ENCODE peak calls at places on chromosomes 3 and 15, in six cellular contexts. S, T, C, H, O and L are unnamed samples.

GRCh38 chr15:60761505-60761845 is 282.5 kb upstream of the ICE2 start:
- DNase-seq in O (no peak), T (no peak), C (no peak), S (no peak), H (no peak), L (no peak)

GRCh38 chr3:52109556-52110380 is 44.5 kb downstream of the POC1A start:
- DNase-seq in O (no peak), C (no peak), S (no peak), H (no peak), T (no peak), L (no peak)

GRCh38 chr3:88219138-88219792 is 69.5 kb downstream of the C3orf38 start:
- DNase-seq in T (peak; percentile 84), S (peak; percentile 39), O (no peak), H (peak; percentile 69), C (no peak), L (no peak)

GRCh38 chr3:59017617-59017984 is 32.2 kb downstream of the CFAP20DC start:
- DNase-seq in S (no peak), H (no peak), O (no peak), T (no peak), C (no peak), L (no peak)

GRCh38 chr15:64161688-64162477 is 939 bp downstream of the PPIB start:
- DNase-seq in C (no peak), S (no peak), H (no peak), T (peak; percentile 64), O (no peak), L (no peak)

GRCh38 chr3:11581237-11582122 is 62.2 kb downstream of the VGLL4 start:
- DNase-seq in H (peak; percentile 68), S (no peak), T (no peak), C (no peak), O (no peak), L (no peak)

GRCh38 chr3:195699148-195699771 is 21.5 kb upstream of the MUC20 start:
- DNase-seq in H (no peak), O (no peak), C (no peak), S (no peak), T (no peak), L (no peak)

GRCh38 chr3:126908752-126909275 is 74.1 kb upstream of the PLXNA1 start:
- DNase-seq in H (no peak), T (no peak), C (no peak), S (no peak), O (no peak), L (no peak)

GRCh38 chr3:54243262-54243931 is 121.0 kb downstream of the CACNA2D3 start:
- DNase-seq in T (no peak), O (no peak), S (no peak), H (no peak), C (no peak), L (no peak)

GRCh38 chr15:44163370-44163769 is 31.7 kb downstream of the FRMD5 start:
- DNase-seq in H (no peak), C (no peak), S (no peak), O (no peak), T (no peak), L (no peak)

GRCh38 chr3:178170698-178171535 is 365.3 kb upstream of the KCNMB2 start:
- DNase-seq in T (no peak), H (peak; percentile 83), S (no peak), O (no peak), C (peak; percentile 77), L (peak; percentile 98)

GRCh38 chr3:105868450-105868744 is 415 bp downstream of the CBLB start:
- DNase-seq in O (no peak), C (no peak), S (peak; percentile 62), H (peak; percentile 76), T (peak; percentile 66), L (no peak)

GRCh38 chr3:42300013-42300412 is 34.0 kb upstream of the CCK start:
- DNase-seq in O (no peak), H (peak; percentile 54), S (no peak), C (no peak), T (peak; percentile 70), L (peak; percentile 3)

GRCh38 chr3:110697961-110698360 is 373.7 kb upstream of the NECTIN3 start:
- DNase-seq in O (peak; percentile 9), C (no peak), H (no peak), S (no peak), T (no peak), L (no peak)

GRCh38 chr3:139540686-139541085 is 1.1 kb upstream of the RBP1 start:
- DNase-seq in T (no peak), O (no peak), C (no peak), H (peak; percentile 67), S (no peak), L (no peak)

GRCh38 chr3:73480187-73480672 is 144.5 kb downstream of the PDZRN3 start:
- DNase-seq in C (no peak), O (no peak), H (no peak), T (no peak), S (peak; percentile 58), L (no peak)

GRCh38 chr3:150545419-150546225 is 674 bp downstream of the SERP1 start:
- DNase-seq in O (no peak), H (no peak), T (peak; percentile 54), C (no peak), S (no peak), L (no peak)

GRCh38 chr3:4548356-4548755 is 55.2 kb downstream of the ITPR1 start:
- DNase-seq in O (no peak), H (no peak), C (no peak), S (no peak), T (no peak), L (no peak)

GRCh38 chr15:68580026-68580882 is 1.5 kb downstream of the CORO2B start:
- DNase-seq in T (peak; percentile 87), S (no peak), C (no peak), O (no peak), H (no peak), L (no peak)

GRCh38 chr3:120144267-120144666 is 50.0 kb upstream of the GSK3B start:
- DNase-seq in S (no peak), O (no peak), C (no peak), H (peak; percentile 47), T (no peak), L (no peak)

GRCh38 chr15:90463381-90463780 is 66.3 kb upstream of the CRTC3 start:
- DNase-seq in H (no peak), S (no peak), O (peak; percentile 23), T (no peak), C (peak; percentile 33), L (peak; percentile 71)

GRCh38 chr15:28106294-28107110 is 7.4 kb upstream of the OCA2 start:
- DNase-seq in T (no peak), S (no peak), O (no peak), H (no peak), C (no peak), L (no peak)

GRCh38 chr3:197175503-197175902 is 122.9 kb downstream of the DLG1 start:
- DNase-seq in S (no peak), T (no peak), C (no peak), O (no peak), H (no peak), L (no peak)

GRCh38 chr15:101143321-101143720 is 108.5 kb downstream of the CHSY1 start:
- DNase-seq in O (no peak), T (no peak), H (no peak), C (no peak), S (no peak), L (no peak)

GRCh38 chr15:40367673-40368611 is 9.9 kb downstream of the DISP2 start:
- DNase-seq in S (peak; percentile 88), O (no peak), H (peak; percentile 95), T (peak; percentile 97), C (no peak), L (peak; percentile 63)

GRCh38 chr3:183698760-183699159 is 1.2 kb downstream of the YEATS2 start:
- DNase-seq in H (peak; percentile 36), T (peak; percentile 85), S (no peak), C (no peak), O (no peak), L (no peak)

GRCh38 chr3:23865595-23866396 is 51.0 kb downstream of the NKIRAS1 start:
- DNase-seq in T (peak; percentile 52), C (no peak), S (no peak), H (peak; percentile 68), O (no peak), L (peak; percentile 33)

DNA sequence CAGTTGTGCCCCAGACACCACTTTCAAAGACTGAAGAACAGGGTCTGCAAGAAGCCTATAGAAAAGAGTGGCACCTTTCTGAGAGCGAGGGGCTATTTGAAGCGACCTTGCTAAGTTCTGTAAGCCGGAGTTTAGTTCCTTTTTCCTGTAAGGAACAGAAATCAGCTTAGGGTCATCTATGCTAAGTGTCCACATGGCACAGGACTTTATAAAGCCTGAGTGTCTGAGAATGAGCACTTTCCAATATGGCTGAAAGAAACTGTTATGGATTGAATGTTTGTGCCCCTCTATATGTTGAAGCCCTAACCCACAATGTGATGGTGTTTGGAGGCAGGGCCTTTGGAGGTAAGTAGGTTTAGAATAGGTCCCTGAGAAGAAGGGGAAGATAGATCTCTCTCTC is 4.0 kb upstream of the A4GNT start:
- DNase-seq in O (no peak), C (no peak), T (no peak), S (no peak), H (no peak), L (no peak)
- H3K4me3 ChIP-seq in O (no peak overlapping the region), C (no peak overlapping the region), T (no peak overlapping the region), S (no peak overlapping the region), H (no peak overlapping the region), L (no peak overlapping the region)

GRCh38 chr3:123980539-123980938 is 11.4 kb downstream of the ROPN1 start:
- DNase-seq in H (no peak), T (no peak), O (no peak), C (no peak), S (no peak), L (no peak)
- H3K4me3 ChIP-seq in H (no peak overlapping the region), T (no peak overlapping the region), O (peak overlapping the region; percentile 28), C (no peak overlapping the region), S (no peak overlapping the region), L (no peak overlapping the region)

DNA sequence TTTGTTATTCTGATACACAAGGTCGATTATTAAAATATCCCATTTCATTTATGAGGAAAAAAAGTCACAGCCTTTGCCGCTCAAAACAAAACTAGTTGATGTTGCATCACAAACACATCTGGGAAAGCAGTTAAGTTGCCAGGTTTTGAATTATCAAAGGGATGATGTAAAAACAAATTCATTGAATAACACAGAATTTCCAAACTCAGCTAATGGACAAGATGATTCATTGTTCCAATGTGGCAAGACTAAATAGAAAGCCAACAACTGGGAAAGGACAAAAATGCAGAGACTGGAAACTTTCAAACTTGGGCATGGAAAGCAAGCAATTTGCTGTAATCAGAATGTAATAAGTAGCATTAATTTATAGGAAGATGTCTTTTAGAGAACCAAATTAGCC is 610.0 kb upstream of the ZNF385D start:
- DNase-seq in T (no peak), S (no peak), O (no peak), H (no peak), C (no peak), L (peak; percentile 59)
- H3K4me3 ChIP-seq in T (no peak overlapping the region), S (no peak overlapping the region), O (no peak overlapping the region), H (no peak overlapping the region), C (no peak overlapping the region), L (no peak overlapping the region)

DNA sequence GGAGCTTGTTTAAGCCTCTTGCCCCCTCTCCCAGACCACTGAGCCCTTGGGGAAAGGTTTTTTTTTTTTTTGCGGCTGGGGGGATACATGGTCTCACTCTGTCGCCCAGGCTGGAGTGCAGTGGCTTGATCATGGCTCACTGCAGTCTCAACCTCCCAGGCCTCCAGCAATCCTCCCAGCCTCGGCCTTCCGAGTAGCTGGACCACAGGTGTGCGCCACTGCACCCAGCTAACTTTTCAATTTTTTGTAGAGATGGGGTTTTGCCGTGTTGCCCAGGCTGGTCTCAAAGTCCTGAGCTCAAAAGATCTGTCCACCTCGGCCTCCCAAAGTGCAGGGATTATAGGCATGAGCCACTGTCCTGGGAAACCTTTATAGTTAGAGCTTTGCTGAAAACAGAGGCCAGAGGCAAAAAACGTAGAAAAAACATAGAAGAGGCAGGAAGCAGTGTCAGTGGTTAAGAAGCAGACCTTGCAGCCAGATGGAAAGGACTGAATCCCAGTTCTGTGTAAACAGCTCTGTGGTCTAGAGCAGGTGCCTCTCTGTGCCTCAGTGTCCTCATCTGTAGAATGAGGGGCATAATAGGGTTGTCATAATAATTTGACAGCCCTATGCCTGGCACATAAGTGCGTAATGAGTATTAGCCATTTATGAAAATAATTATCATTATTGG is 33.1 kb downstream of the CMTM7 start:
- DNase-seq in S (no peak), C (no peak), O (no peak), H (no peak), T (no peak), L (no peak)
- H3K4me3 ChIP-seq in S (no peak overlapping the region), C (no peak overlapping the region), O (no peak overlapping the region), H (no peak overlapping the region), T (no peak overlapping the region), L (no peak overlapping the region)